ENCODE peak calls at places on chromosomes 4 and X, in five cellular contexts. One of them, this sample, is unnamed. For H3K4me1, the result is how much of the 10 kb centered on the place peaks cover.

GRCh38 chr4:140595065-140595464 is 26.3 kb upstream of the UCP1 start:
- DNase-seq in iPS DF 6.9: no peak
- DNase-seq in endothelial cell of umbilical vein: peak
- DNase-seq in uterus: no peak
- DNase-seq in neuronal stem cell: no peak
- DNase-seq in this sample: peak

GRCh38 chrX:1533083-1533482 is 3.9 kb downstream of the P2RY8 start:
- DNase-seq in endothelial cell of umbilical vein: no peak
- DNase-seq in uterus: no peak
- DNase-seq in iPS DF 6.9: no peak
- DNase-seq in neuronal stem cell: no peak
- DNase-seq in this sample: no peak

GRCh38 chrX:145825896-145826295 is 8.3 kb downstream of the SLITRK2 start:
- DNase-seq in uterus: no peak
- DNase-seq in iPS DF 6.9: no peak
- DNase-seq in neuronal stem cell: no peak
- DNase-seq in endothelial cell of umbilical vein: no peak
- DNase-seq in this sample: no peak

GRCh38 chr4:25029479-25030282 is 1.1 kb downstream of the LGI2 start:
- DNase-seq in iPS DF 6.9: no peak
- DNase-seq in endothelial cell of umbilical vein: no peak
- DNase-seq in uterus: no peak
- DNase-seq in neuronal stem cell: no peak
- DNase-seq in this sample: no peak

GRCh38 chrX:40169193-40170086 is 71.7 kb upstream of the BCOR start:
- DNase-seq in endothelial cell of umbilical vein: peak
- DNase-seq in uterus: peak
- DNase-seq in iPS DF 6.9: no peak
- DNase-seq in neuronal stem cell: no peak
- DNase-seq in this sample: peak

GRCh38 chrX:386768-387575 is at the start of gene PPP2R3B:
- DNase-seq in uterus: peak
- DNase-seq in iPS DF 6.9: peak
- DNase-seq in endothelial cell of umbilical vein: peak
- DNase-seq in neuronal stem cell: peak
- DNase-seq in this sample: peak

GRCh38 chr4:73869130-73870055 is at the start of gene CXCL1:
- DNase-seq in neuronal stem cell: peak
- DNase-seq in iPS DF 6.9: no peak
- DNase-seq in endothelial cell of umbilical vein: peak
- DNase-seq in uterus: no peak
- DNase-seq in this sample: peak

GRCh38 chrX:11097920-11098319 is 13.2 kb upstream of the HCCS start:
- DNase-seq in uterus: no peak
- DNase-seq in iPS DF 6.9: no peak
- DNase-seq in neuronal stem cell: no peak
- DNase-seq in endothelial cell of umbilical vein: no peak
- DNase-seq in this sample: no peak

GRCh38 chr4:74755486-74755885 is 38.8 kb downstream of the BTC start:
- DNase-seq in iPS DF 6.9: no peak
- DNase-seq in endothelial cell of umbilical vein: no peak
- DNase-seq in uterus: no peak
- DNase-seq in neuronal stem cell: no peak
- DNase-seq in this sample: peak

GRCh38 chr4:10115657-10116624 is 658 bp downstream of the WDR1 start:
- DNase-seq in endothelial cell of umbilical vein: no peak
- DNase-seq in iPS DF 6.9: no peak
- DNase-seq in neuronal stem cell: no peak
- DNase-seq in uterus: peak
- DNase-seq in this sample: peak

GRCh38 chr4:25818293-25819240 is 44.2 kb downstream of the SEL1L3 start:
- DNase-seq in uterus: no peak
- DNase-seq in neuronal stem cell: no peak
- DNase-seq in endothelial cell of umbilical vein: no peak
- DNase-seq in iPS DF 6.9: no peak
- DNase-seq in this sample: no peak

GRCh38 chrX:140767646-140768045 is 58.1 kb downstream of the LINC00632 start:
- DNase-seq in iPS DF 6.9: no peak
- DNase-seq in endothelial cell of umbilical vein: no peak
- DNase-seq in neuronal stem cell: no peak
- DNase-seq in uterus: no peak
- DNase-seq in this sample: no peak

GRCh38 chr4:101973331-101973730 is 182.8 kb downstream of the BANK1 start:
- DNase-seq in endothelial cell of umbilical vein: peak
- DNase-seq in neuronal stem cell: no peak
- DNase-seq in uterus: no peak
- DNase-seq in iPS DF 6.9: no peak
- DNase-seq in this sample: no peak

GRCh38 chrX:129540068-129540653 is at the start of gene OCRL:
- DNase-seq in uterus: peak
- DNase-seq in neuronal stem cell: peak
- DNase-seq in endothelial cell of umbilical vein: peak
- DNase-seq in iPS DF 6.9: no peak
- DNase-seq in this sample: peak

GRCh38 chr4:112031712-112032328 is 113.4 kb upstream of the FAM241A start:
- DNase-seq in neuronal stem cell: peak
- DNase-seq in endothelial cell of umbilical vein: peak
- DNase-seq in uterus: peak
- DNase-seq in iPS DF 6.9: peak
- DNase-seq in this sample: peak

GRCh38 chrX:17732138-17732783 is 5.0 kb upstream of the SCML1 start:
- DNase-seq in neuronal stem cell: no peak
- DNase-seq in endothelial cell of umbilical vein: no peak
- DNase-seq in uterus: no peak
- DNase-seq in iPS DF 6.9: no peak
- DNase-seq in this sample: no peak

GRCh38 chr4:107213880-107214279 is 177.8 kb upstream of the DKK2 start:
- DNase-seq in uterus: no peak
- DNase-seq in neuronal stem cell: no peak
- DNase-seq in endothelial cell of umbilical vein: no peak
- DNase-seq in iPS DF 6.9: no peak
- DNase-seq in this sample: no peak

GRCh38 chr4:104967034-104967401 is 179.7 kb upstream of the TET2 start:
- DNase-seq in iPS DF 6.9: no peak
- DNase-seq in neuronal stem cell: no peak
- DNase-seq in endothelial cell of umbilical vein: no peak
- DNase-seq in uterus: no peak
- DNase-seq in this sample: peak

GRCh38 chrX:37474478-37474877 is 97.0 kb upstream of the LANCL3 start:
- DNase-seq in endothelial cell of umbilical vein: no peak
- DNase-seq in iPS DF 6.9: no peak
- DNase-seq in neuronal stem cell: no peak
- DNase-seq in uterus: no peak
- DNase-seq in this sample: no peak

GRCh38 chr4:20248155-20248558 is 3.5 kb upstream of the SLIT2 start:
- DNase-seq in neuronal stem cell: peak
- DNase-seq in endothelial cell of umbilical vein: peak
- DNase-seq in uterus: peak
- DNase-seq in iPS DF 6.9: no peak
- DNase-seq in this sample: no peak

GRCh38 chr4:73103799-73104503 is 34.4 kb upstream of the COX18 start:
- DNase-seq in uterus: no peak
- DNase-seq in neuronal stem cell: no peak
- DNase-seq in endothelial cell of umbilical vein: no peak
- DNase-seq in iPS DF 6.9: no peak
- DNase-seq in this sample: no peak

GRCh38 chr4:83107636-83108035 is 6.9 kb downstream of the PLAC8 start:
- DNase-seq in neuronal stem cell: no peak
- DNase-seq in iPS DF 6.9: no peak
- DNase-seq in uterus: no peak
- DNase-seq in endothelial cell of umbilical vein: no peak
- DNase-seq in this sample: no peak

GRCh38 chrX:150731795-150732194 is 38.6 kb downstream of the MTMR1 start:
- DNase-seq in endothelial cell of umbilical vein: no peak
- DNase-seq in uterus: no peak
- DNase-seq in iPS DF 6.9: no peak
- DNase-seq in neuronal stem cell: no peak
- DNase-seq in this sample: no peak

GRCh38 chr4:915041-915474 is 17.1 kb downstream of the GAK start:
- DNase-seq in neuronal stem cell: no peak
- DNase-seq in uterus: peak
- DNase-seq in endothelial cell of umbilical vein: no peak
- DNase-seq in iPS DF 6.9: no peak
- DNase-seq in this sample: no peak

GRCh38 chr4:53943345-53944085 is 120.9 kb downstream of the CHIC2 start:
- DNase-seq in iPS DF 6.9: no peak
- DNase-seq in endothelial cell of umbilical vein: peak
- DNase-seq in neuronal stem cell: no peak
- DNase-seq in uterus: no peak
- DNase-seq in this sample: no peak

GRCh38 chrX:154096140-154097002 is 1.1 kb downstream of the MECP2 start:
- DNase-seq in iPS DF 6.9: no peak
- DNase-seq in endothelial cell of umbilical vein: no peak
- DNase-seq in uterus: peak
- DNase-seq in neuronal stem cell: no peak
- DNase-seq in this sample: no peak

GRCh38 chr4:156084312-156084811 is 130.7 kb upstream of the CTSO start:
- DNase-seq in neuronal stem cell: no peak
- DNase-seq in uterus: no peak
- DNase-seq in iPS DF 6.9: no peak
- DNase-seq in endothelial cell of umbilical vein: no peak
- DNase-seq in this sample: no peak

GRCh38 chr4:189117426-189117825 is 823.2 kb upstream of the FRG1 start:
- DNase-seq in iPS DF 6.9: no peak
- DNase-seq in endothelial cell of umbilical vein: no peak
- DNase-seq in neuronal stem cell: no peak
- DNase-seq in uterus: no peak
- DNase-seq in this sample: no peak

GRCh38 chrX:22542641-22543040 is 269.9 kb downstream of the CBLL2 start:
- DNase-seq in endothelial cell of umbilical vein: no peak
- DNase-seq in uterus: no peak
- DNase-seq in neuronal stem cell: no peak
- DNase-seq in iPS DF 6.9: no peak
- DNase-seq in this sample: no peak

GRCh38 chr4:118769152-118769551 is 66.8 kb downstream of the SEC24D start:
- DNase-seq in uterus: no peak
- DNase-seq in iPS DF 6.9: no peak
- DNase-seq in endothelial cell of umbilical vein: no peak
- DNase-seq in neuronal stem cell: no peak
- DNase-seq in this sample: no peak
- H3K27ac ChIP-seq in uterus: peak
- H3K27ac ChIP-seq in iPS DF 6.9: no peak
- H3K27ac ChIP-seq in endothelial cell of umbilical vein: no peak
- H3K27ac ChIP-seq in neuronal stem cell: no peak
- H3K27ac ChIP-seq in this sample: no peak

DNA sequence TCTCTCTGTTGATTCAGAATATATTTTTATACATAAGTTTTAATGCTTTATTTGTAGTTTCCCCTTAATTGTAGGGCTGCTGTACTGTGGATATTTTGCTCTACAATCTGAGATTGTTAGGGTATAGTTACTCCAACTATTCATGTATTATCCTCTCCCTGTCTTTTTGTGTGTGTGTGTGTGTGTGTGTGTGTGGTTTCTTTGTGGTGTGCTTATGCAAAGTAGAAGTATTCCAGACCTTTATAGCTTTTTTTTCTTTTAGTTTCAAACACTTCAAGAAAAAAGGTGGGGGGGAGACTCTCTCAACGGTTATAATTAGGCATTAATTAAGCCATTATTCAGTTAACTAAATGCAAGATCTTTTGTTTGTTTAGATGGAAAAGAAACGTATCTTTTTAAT is 6.7 kb downstream of the SMAD1 start:
- DNase-seq in neuronal stem cell: no peak
- DNase-seq in iPS DF 6.9: no peak
- DNase-seq in endothelial cell of umbilical vein: no peak
- DNase-seq in uterus: no peak
- DNase-seq in this sample: no peak
- H3K4me1 ChIP-seq in neuronal stem cell: under half
- H3K4me1 ChIP-seq in iPS DF 6.9: under half
- H3K4me1 ChIP-seq in endothelial cell of umbilical vein: under half
- H3K4me1 ChIP-seq in uterus: under half
- H3K4me1 ChIP-seq in this sample: under half

DNA sequence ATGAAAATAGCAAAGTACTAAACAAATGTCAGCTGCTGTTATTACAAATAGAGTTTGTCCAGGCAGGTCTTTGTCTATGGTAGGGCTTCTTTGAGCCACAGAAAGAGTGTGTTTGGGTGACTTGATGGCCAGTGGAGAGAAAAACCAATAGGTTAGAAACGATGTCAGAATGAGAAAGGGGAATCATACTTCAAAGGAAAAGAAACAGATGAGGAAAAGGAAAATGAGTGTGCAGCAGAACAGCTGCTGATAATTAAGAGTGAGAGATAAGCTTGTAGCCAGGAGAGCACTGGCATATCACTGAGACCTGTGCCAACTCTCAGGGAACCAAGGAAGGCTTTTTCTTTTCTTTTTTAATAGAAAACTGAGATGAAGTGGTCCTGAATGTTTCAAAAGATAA is 257.2 kb downstream of the ARHGAP24 start:
- DNase-seq in iPS DF 6.9: no peak
- DNase-seq in uterus: no peak
- DNase-seq in neuronal stem cell: no peak
- DNase-seq in endothelial cell of umbilical vein: peak
- DNase-seq in this sample: no peak
- H3K27ac ChIP-seq in iPS DF 6.9: no peak
- H3K27ac ChIP-seq in uterus: no peak
- H3K27ac ChIP-seq in neuronal stem cell: no peak
- H3K27ac ChIP-seq in endothelial cell of umbilical vein: no peak
- H3K27ac ChIP-seq in this sample: no peak

GRCh38 chrX:64394874-64395567 is at the start of gene MTMR8:
- DNase-seq in uterus: peak
- DNase-seq in neuronal stem cell: peak
- DNase-seq in iPS DF 6.9: peak
- DNase-seq in endothelial cell of umbilical vein: peak
- DNase-seq in this sample: peak

GRCh38 chrX:64394059-64394873 is 986 bp downstream of the MTMR8 start:
- DNase-seq in iPS DF 6.9: no peak
- DNase-seq in neuronal stem cell: no peak
- DNase-seq in uterus: no peak
- DNase-seq in endothelial cell of umbilical vein: no peak
- DNase-seq in this sample: no peak

GRCh38 chrX:64389489-64389888 is 5.8 kb downstream of the MTMR8 start:
- DNase-seq in endothelial cell of umbilical vein: no peak
- DNase-seq in iPS DF 6.9: no peak
- DNase-seq in uterus: no peak
- DNase-seq in neuronal stem cell: no peak
- DNase-seq in this sample: no peak
- H3K4me1 ChIP-seq in endothelial cell of umbilical vein: under half
- H3K4me1 ChIP-seq in iPS DF 6.9: under half
- H3K4me1 ChIP-seq in uterus: under half
- H3K4me1 ChIP-seq in neuronal stem cell: under half
- H3K4me1 ChIP-seq in this sample: under half

DNA sequence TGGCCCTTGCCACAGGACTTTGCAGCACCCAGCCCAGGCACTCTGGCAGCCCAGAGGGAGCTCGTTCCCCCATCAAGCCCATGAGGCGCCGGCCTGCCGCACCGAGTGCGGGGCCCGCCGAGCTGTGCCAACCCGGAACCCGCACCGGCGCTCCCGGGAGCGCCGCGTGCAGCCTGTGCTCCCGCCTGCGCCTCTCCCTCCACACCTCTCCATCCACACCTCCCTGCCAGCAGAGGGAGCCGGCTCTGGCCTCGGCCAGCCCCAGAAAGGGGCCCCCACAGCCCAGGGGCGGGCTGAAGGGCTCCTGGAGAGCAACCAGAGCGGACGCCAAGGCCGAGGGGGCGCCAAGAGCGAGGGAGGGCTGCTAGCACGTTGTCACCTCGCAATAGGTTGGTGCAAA is 268.8 kb downstream of the MID1IP1 start:
- DNase-seq in endothelial cell of umbilical vein: no peak
- DNase-seq in neuronal stem cell: no peak
- DNase-seq in uterus: no peak
- DNase-seq in iPS DF 6.9: no peak
- DNase-seq in this sample: no peak
- H3K27ac ChIP-seq in endothelial cell of umbilical vein: no peak
- H3K27ac ChIP-seq in neuronal stem cell: no peak
- H3K27ac ChIP-seq in uterus: no peak
- H3K27ac ChIP-seq in iPS DF 6.9: no peak
- H3K27ac ChIP-seq in this sample: no peak

This sample was measured in colonic mucosa.